ENCODE peak calls at places on chromosome 14, in nine cellular contexts. H is CD8-positive, alpha-beta T cell; K is lower lobe of right lung; A is Panc1; M is A549; U is upper lobe of right lung; J is heart right ventricle; R is K562; D is left lung. I is an unnamed sample.
A peak's percentile ranks its signal among the peaks of the same experiment; 100 is the strongest.

GRCh38 chr14:23129759-23130316 is 10.8 kb upstream of the CEBPE start:
- ATAC-seq in H (no peak), K (no peak), A (no peak), M (no peak), U (no peak), J (no peak), R (no peak), D (no peak), I (no peak)

GRCh38 chr14:68787235-68787727 is 5.6 kb downstream of the ZFP36L1 start:
- ATAC-seq in H (no peak), K (peak; percentile 2), A (no peak), M (no peak), U (no peak), J (no peak), R (no peak), D (peak; percentile 15), I (peak; percentile 2)

GRCh38 chr14:91417983-91418386 is 365 bp upstream of the CCDC88C start:
- ATAC-seq in H (peak; percentile 25), K (peak; percentile 77), A (peak; percentile 75), M (peak; percentile 77), U (peak; percentile 62), J (peak; percentile 57), R (peak; percentile 49), D (peak; percentile 55), I (peak; percentile 34)

GRCh38 chr14:97970222-97970621 is 1173.0 kb downstream of the VRK1 start:
- ATAC-seq in H (no peak), K (no peak), A (no peak), M (no peak), U (no peak), J (no peak), R (no peak), D (no peak), I (no peak)

GRCh38 chr14:76996563-76997146 is 31.9 kb downstream of the IRF2BPL start:
- ATAC-seq in H (no peak), K (no peak), A (no peak), M (no peak), U (no peak), J (no peak), R (no peak), D (no peak), I (no peak)

GRCh38 chr14:59465570-59466150 is 480 bp upstream of the GPR135 start:
- ATAC-seq in H (peak; percentile 18), K (no peak), A (no peak), M (no peak), U (no peak), J (no peak), R (no peak), D (no peak), I (no peak)

GRCh38 chr14:68774771-68775613 is 17.9 kb downstream of the ZFP36L1 start:
- ATAC-seq in H (no peak), K (no peak), A (no peak), M (peak; percentile 66), U (no peak), J (no peak), R (no peak), D (no peak), I (no peak)

GRCh38 chr14:32808574-32809098 is 130.0 kb upstream of the NPAS3 start:
- ATAC-seq in H (no peak), K (no peak), A (no peak), M (no peak), U (no peak), J (peak; percentile 56), R (no peak), D (peak; percentile 10), I (no peak)

GRCh38 chr14:58331111-58331510 is 32.8 kb downstream of the ARID4A start:
- ATAC-seq in H (peak; percentile 97), K (peak; percentile 88), A (no peak), M (peak; percentile 94), U (peak; percentile 85), J (peak; percentile 85), R (peak; percentile 93), D (peak; percentile 88), I (peak; percentile 73)

GRCh38 chr14:35826952-35827416 is 846 bp downstream of the BRMS1L start:
- ATAC-seq in H (no peak), K (no peak), A (no peak), M (no peak), U (no peak), J (no peak), R (no peak), D (no peak), I (no peak)

GRCh38 chr14:73285979-73286378 is 48.7 kb downstream of the PAPLN start:
- ATAC-seq in H (no peak), K (no peak), A (no peak), M (no peak), U (no peak), J (no peak), R (no peak), D (no peak), I (no peak)

GRCh38 chr14:76644875-76645518 is 116.3 kb upstream of the VASH1 start:
- ATAC-seq in H (no peak), K (no peak), A (peak; percentile 90), M (peak; percentile 88), U (peak; percentile 12), J (peak; percentile 70), R (peak; percentile 89), D (peak; percentile 74), I (no peak)

GRCh38 chr14:32366256-32366655 is 37.2 kb downstream of the AKAP6 start:
- ATAC-seq in H (no peak), K (no peak), A (no peak), M (peak; percentile 85), U (peak; percentile 16), J (no peak), R (peak; percentile 62), D (peak; percentile 19), I (no peak)

GRCh38 chr14:51981218-51981854 is 8.0 kb upstream of the RTRAF start:
- ATAC-seq in H (no peak), K (no peak), A (no peak), M (no peak), U (peak; percentile 7), J (no peak), R (no peak), D (no peak), I (no peak)

GRCh38 chr14:54503476-54503875 is 6.2 kb upstream of the CGRRF1 start:
- ATAC-seq in H (no peak), K (peak; percentile 72), A (peak; percentile 72), M (peak; percentile 89), U (peak; percentile 77), J (no peak), R (peak; percentile 80), D (peak; percentile 61), I (no peak)

GRCh38 chr14:90809530-90810312 is 6.5 kb downstream of the TTC7B start:
- ATAC-seq in H (no peak), K (no peak), A (no peak), M (no peak), U (no peak), J (no peak), R (no peak), D (no peak), I (no peak)

GRCh38 chr14:54424479-54424901 is 16.7 kb downstream of the CNIH1 start:
- ATAC-seq in H (no peak), K (no peak), A (no peak), M (no peak), U (no peak), J (no peak), R (no peak), D (no peak), I (no peak)

GRCh38 chr14:68970096-68970612 is 8.9 kb downstream of the ACTN1 start:
- ATAC-seq in H (peak; percentile 59), K (no peak), A (no peak), M (no peak), U (no peak), J (no peak), R (no peak), D (no peak), I (no peak)

GRCh38 chr14:79487632-79488031 is 723.7 kb downstream of the DIO2 start:
- ATAC-seq in H (no peak), K (no peak), A (no peak), M (no peak), U (no peak), J (no peak), R (no peak), D (no peak), I (no peak)

GRCh38 chr14:87705439-87705896 is 287.5 kb downstream of the GALC start:
- ATAC-seq in H (no peak), K (no peak), A (no peak), M (no peak), U (no peak), J (peak; percentile 92), R (no peak), D (peak; percentile 30), I (no peak)

GRCh38 chr14:54606631-54607133 is 39.8 kb downstream of the SAMD4A start:
- ATAC-seq in H (no peak), K (peak; percentile 46), A (no peak), M (no peak), U (no peak), J (peak; percentile 52), R (no peak), D (peak; percentile 23), I (peak; percentile 64)

GRCh38 chr14:93206793-93207467 is at the start of the genes GON7 and UBR7:
- ATAC-seq in H (peak; percentile 96), K (peak; percentile 99), A (peak; percentile 96), M (peak; percentile 94), U (peak; percentile 99), J (peak; percentile 99), R (peak; percentile 92), D (peak; percentile 99), I (peak; percentile 99)

GRCh38 chr14:93212432-93212831 is 5.4 kb downstream of the UBR7 start:
- ATAC-seq in H (no peak), K (no peak), A (no peak), M (no peak), U (no peak), J (no peak), R (no peak), D (no peak), I (no peak)

GRCh38 chr14:93207468-93208308 is 632 bp downstream of the UBR7 start:
- ATAC-seq in H (peak; percentile 15), K (peak; percentile 83), A (peak; percentile 86), M (peak; percentile 91), U (peak; percentile 70), J (peak; percentile 75), R (peak; percentile 86), D (peak; percentile 78), I (peak; percentile 53)
- TF ChIP-seq CTCF in H (no peak), K (peak; percentile 27), A (peak; percentile 75), M (peak; percentile 48), U (peak; percentile 39), J (peak; percentile 49), R (peak; percentile 51), D (no peak), I (peak; percentile 55)

GRCh38 chr14:93987815-93988476 is 9.2 kb upstream of the CCDC197 start:
- ATAC-seq in H (no peak), K (no peak), A (no peak), M (no peak), U (no peak), J (no peak), R (no peak), D (no peak), I (no peak)
- H3K27ac ChIP-seq in H (no peak overlapping the region), K (no peak overlapping the region), A (no peak overlapping the region), M (no peak overlapping the region), U (no peak overlapping the region), J (peak overlapping the region; percentile 86), R (no peak overlapping the region), D (no peak overlapping the region), I (peak overlapping the region; percentile 67)

GRCh38 chr14:103280278-103280917 is 53.6 kb upstream of the EIF5 start:
- ATAC-seq in H (no peak), K (no peak), A (no peak), M (no peak), U (no peak), J (peak; percentile 46), R (no peak), D (no peak), I (no peak)
- TF ChIP-seq CTCF in H (no peak), K (no peak), A (no peak), M (no peak), U (no peak), J (no peak), R (no peak), D (no peak), I (no peak)

GRCh38 chr14:89617142-89617460 is 200.1 kb upstream of the FOXN3 start:
- ATAC-seq in H (no peak), K (no peak), A (no peak), M (no peak), U (no peak), J (no peak), R (no peak), D (no peak), I (no peak)
- H3K27ac ChIP-seq in H (peak overlapping the region; percentile 89), K (peak overlapping the region; percentile 79), A (no peak overlapping the region), M (no peak overlapping the region), U (peak overlapping the region; percentile 77), J (peak overlapping the region; percentile 81), R (no peak overlapping the region), D (no peak overlapping the region), I (peak overlapping the region; percentile 83)